ENCODE peak calls at places on chromosomes 4 and X, in ten cellular contexts. One of them, this sample, is unnamed.

GRCh38 chr4:22190855-22191254 is 242.3 kb upstream of the KCNIP4 start:
- DNase-seq in stomach: no peak
- DNase-seq in ovary: no peak
- DNase-seq in suprapubic skin: no peak
- DNase-seq in HepG2: no peak
- DNase-seq in upper lobe of left lung: no peak
- DNase-seq in sigmoid colon: no peak
- DNase-seq in K562: no peak
- DNase-seq in A549: no peak
- DNase-seq in transverse colon: no peak
- DNase-seq in this sample: no peak

GRCh38 chr4:180909279-180909678 is 1333.9 kb upstream of the TENM3 start:
- DNase-seq in ovary: no peak
- DNase-seq in A549: peak
- DNase-seq in sigmoid colon: no peak
- DNase-seq in upper lobe of left lung: no peak
- DNase-seq in HepG2: no peak
- DNase-seq in K562: no peak
- DNase-seq in stomach: no peak
- DNase-seq in suprapubic skin: no peak
- DNase-seq in transverse colon: no peak
- DNase-seq in this sample: no peak

GRCh38 chrX:17737707-17738001 is 361 bp downstream of the SCML1 start:
- DNase-seq in HepG2: no peak
- DNase-seq in ovary: no peak
- DNase-seq in A549: no peak
- DNase-seq in K562: no peak
- DNase-seq in suprapubic skin: no peak
- DNase-seq in upper lobe of left lung: no peak
- DNase-seq in stomach: no peak
- DNase-seq in sigmoid colon: no peak
- DNase-seq in transverse colon: no peak
- DNase-seq in this sample: no peak

GRCh38 chr4:176838611-176839411 is 46.1 kb upstream of the VEGFC start:
- DNase-seq in suprapubic skin: no peak
- DNase-seq in sigmoid colon: no peak
- DNase-seq in K562: no peak
- DNase-seq in A549: peak
- DNase-seq in upper lobe of left lung: no peak
- DNase-seq in transverse colon: no peak
- DNase-seq in stomach: no peak
- DNase-seq in ovary: no peak
- DNase-seq in HepG2: no peak
- DNase-seq in this sample: no peak

GRCh38 chrX:130523460-130524394 is 121.9 kb downstream of the RBMX2 start:
- DNase-seq in upper lobe of left lung: peak
- DNase-seq in HepG2: no peak
- DNase-seq in transverse colon: peak
- DNase-seq in sigmoid colon: no peak
- DNase-seq in A549: no peak
- DNase-seq in suprapubic skin: no peak
- DNase-seq in K562: peak
- DNase-seq in stomach: peak
- DNase-seq in ovary: peak
- DNase-seq in this sample: peak

GRCh38 chr4:173237152-173237551 is 68.5 kb downstream of the GALNT7 start:
- DNase-seq in A549: no peak
- DNase-seq in sigmoid colon: no peak
- DNase-seq in HepG2: no peak
- DNase-seq in stomach: no peak
- DNase-seq in upper lobe of left lung: no peak
- DNase-seq in transverse colon: no peak
- DNase-seq in ovary: no peak
- DNase-seq in suprapubic skin: no peak
- DNase-seq in K562: no peak
- DNase-seq in this sample: no peak

GRCh38 chr4:15653864-15654391 is 1.2 kb downstream of the FBXL5 start:
- DNase-seq in stomach: no peak
- DNase-seq in transverse colon: no peak
- DNase-seq in suprapubic skin: no peak
- DNase-seq in HepG2: peak
- DNase-seq in upper lobe of left lung: no peak
- DNase-seq in A549: peak
- DNase-seq in K562: peak
- DNase-seq in sigmoid colon: no peak
- DNase-seq in ovary: no peak
- DNase-seq in this sample: no peak

GRCh38 chr4:6530301-6530700 is 44.7 kb upstream of the MAN2B2 start:
- DNase-seq in suprapubic skin: no peak
- DNase-seq in ovary: no peak
- DNase-seq in transverse colon: no peak
- DNase-seq in stomach: no peak
- DNase-seq in HepG2: no peak
- DNase-seq in upper lobe of left lung: no peak
- DNase-seq in K562: no peak
- DNase-seq in sigmoid colon: no peak
- DNase-seq in A549: no peak
- DNase-seq in this sample: no peak

GRCh38 chr4:26858947-26859401 is 1.7 kb upstream of the STIM2 start:
- DNase-seq in sigmoid colon: no peak
- DNase-seq in A549: no peak
- DNase-seq in stomach: no peak
- DNase-seq in suprapubic skin: no peak
- DNase-seq in K562: no peak
- DNase-seq in ovary: no peak
- DNase-seq in transverse colon: no peak
- DNase-seq in upper lobe of left lung: no peak
- DNase-seq in HepG2: no peak
- DNase-seq in this sample: no peak

GRCh38 chr4:125323547-125324100 is 8.9 kb downstream of the FAT4 start:
- DNase-seq in HepG2: no peak
- DNase-seq in upper lobe of left lung: no peak
- DNase-seq in sigmoid colon: no peak
- DNase-seq in K562: no peak
- DNase-seq in ovary: no peak
- DNase-seq in A549: peak
- DNase-seq in transverse colon: no peak
- DNase-seq in stomach: no peak
- DNase-seq in suprapubic skin: no peak
- DNase-seq in this sample: no peak

GRCh38 chr4:99624141-99624719 is 33.4 kb downstream of the C4orf54 start:
- DNase-seq in transverse colon: no peak
- DNase-seq in upper lobe of left lung: no peak
- DNase-seq in suprapubic skin: no peak
- DNase-seq in A549: no peak
- DNase-seq in ovary: no peak
- DNase-seq in sigmoid colon: peak
- DNase-seq in stomach: no peak
- DNase-seq in K562: no peak
- DNase-seq in HepG2: no peak
- DNase-seq in this sample: no peak

DNA sequence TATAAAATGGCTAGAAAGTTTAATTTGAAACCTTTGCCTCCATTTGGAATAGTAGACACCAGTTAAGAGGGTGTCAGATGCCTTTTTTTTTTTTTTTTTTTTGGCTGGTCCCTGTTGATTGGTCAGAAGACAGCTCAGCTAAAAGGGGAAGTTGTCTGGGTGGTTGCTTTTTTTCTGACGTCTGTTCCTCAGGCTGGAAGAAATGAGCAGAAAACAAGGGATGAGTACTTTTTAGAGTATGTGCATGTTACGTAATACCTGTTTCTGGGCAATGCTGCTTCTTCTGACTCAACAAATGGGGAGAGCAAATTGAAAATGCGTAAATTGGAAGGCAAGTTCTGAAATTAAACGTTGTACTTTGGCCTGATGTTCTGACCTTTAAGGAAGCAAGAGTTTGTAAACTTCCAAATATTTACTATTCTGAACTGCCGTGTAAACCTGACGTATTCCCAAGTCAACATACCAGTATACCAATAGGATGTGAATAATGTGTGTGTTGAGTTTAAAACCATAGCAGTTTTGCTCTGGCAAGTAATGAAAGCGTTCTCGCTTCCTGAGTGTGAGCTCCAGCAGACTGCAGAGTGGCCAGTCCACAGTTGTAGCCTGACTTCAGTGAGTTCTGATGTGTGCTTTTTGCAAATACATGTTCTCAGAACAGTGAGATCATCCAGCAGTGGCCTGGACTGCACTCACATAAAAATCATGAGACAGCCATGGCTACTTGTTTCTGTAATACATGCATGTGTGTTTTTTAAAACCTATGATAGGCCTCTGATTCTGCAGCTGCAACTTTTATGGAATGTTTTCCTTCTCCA is 1.7 kb downstream of the SAT1 start:
- DNase-seq in sigmoid colon: no peak
- DNase-seq in A549: peak
- DNase-seq in transverse colon: no peak
- DNase-seq in stomach: no peak
- DNase-seq in HepG2: no peak
- DNase-seq in K562: peak
- DNase-seq in suprapubic skin: no peak
- DNase-seq in ovary: no peak
- DNase-seq in upper lobe of left lung: no peak
- DNase-seq in this sample: no peak
- TF ChIP-seq POLR2A in sigmoid colon: peak
- TF ChIP-seq POLR2A in A549: no peak
- TF ChIP-seq POLR2A in transverse colon: peak
- TF ChIP-seq POLR2A in stomach: no peak
- TF ChIP-seq POLR2A in HepG2: no peak
- TF ChIP-seq POLR2A in K562: no peak
- TF ChIP-seq POLR2A in suprapubic skin: no peak
- TF ChIP-seq POLR2A in ovary: no peak
- TF ChIP-seq POLR2A in upper lobe of left lung: peak
- TF ChIP-seq POLR2A in this sample: no peak

GRCh38 chr4:169662226-169662625 is 41.8 kb downstream of the CLCN3 start:
- DNase-seq in stomach: no peak
- DNase-seq in transverse colon: no peak
- DNase-seq in sigmoid colon: no peak
- DNase-seq in A549: no peak
- DNase-seq in K562: no peak
- DNase-seq in upper lobe of left lung: no peak
- DNase-seq in HepG2: no peak
- DNase-seq in ovary: no peak
- DNase-seq in suprapubic skin: no peak
- DNase-seq in this sample: no peak

GRCh38 chr4:169663894-169664293 is 43.5 kb downstream of the CLCN3 start:
- DNase-seq in transverse colon: no peak
- DNase-seq in K562: no peak
- DNase-seq in ovary: no peak
- DNase-seq in upper lobe of left lung: no peak
- DNase-seq in HepG2: peak
- DNase-seq in A549: no peak
- DNase-seq in stomach: no peak
- DNase-seq in suprapubic skin: no peak
- DNase-seq in sigmoid colon: no peak
- DNase-seq in this sample: no peak

GRCh38 chr4:169663402-169663801 is 43.0 kb downstream of the CLCN3 start:
- DNase-seq in ovary: no peak
- DNase-seq in A549: no peak
- DNase-seq in K562: no peak
- DNase-seq in HepG2: no peak
- DNase-seq in stomach: no peak
- DNase-seq in sigmoid colon: no peak
- DNase-seq in upper lobe of left lung: no peak
- DNase-seq in suprapubic skin: no peak
- DNase-seq in transverse colon: no peak
- DNase-seq in this sample: no peak

GRCh38 chr4:169665039-169665732 is 44.8 kb downstream of the CLCN3 start:
- DNase-seq in HepG2: no peak
- DNase-seq in stomach: no peak
- DNase-seq in upper lobe of left lung: no peak
- DNase-seq in ovary: no peak
- DNase-seq in K562: peak
- DNase-seq in sigmoid colon: no peak
- DNase-seq in suprapubic skin: no peak
- DNase-seq in A549: no peak
- DNase-seq in transverse colon: no peak
- DNase-seq in this sample: no peak

DNA sequence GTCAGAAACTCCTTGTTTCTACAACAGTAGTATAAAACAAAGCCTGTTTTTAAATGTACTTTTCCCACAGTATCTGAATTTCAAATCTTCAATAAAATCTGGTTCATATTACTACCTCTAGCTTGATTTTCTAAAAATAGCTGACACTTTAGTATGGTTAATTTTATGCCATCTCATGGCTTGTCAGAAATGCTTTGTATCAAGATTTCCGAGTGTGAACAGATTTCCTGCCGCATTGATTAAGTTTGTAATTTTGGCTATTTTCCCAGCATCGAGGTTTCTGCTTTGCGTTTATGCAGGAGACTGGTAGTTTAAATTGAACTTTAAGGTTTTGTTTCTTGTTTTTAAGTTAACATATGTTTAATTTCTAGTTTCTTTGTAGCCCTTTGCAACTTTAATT is 44.2 kb downstream of the CLCN3 start:
- DNase-seq in K562: no peak
- DNase-seq in upper lobe of left lung: no peak
- DNase-seq in HepG2: no peak
- DNase-seq in suprapubic skin: no peak
- DNase-seq in A549: no peak
- DNase-seq in stomach: no peak
- DNase-seq in ovary: no peak
- DNase-seq in transverse colon: no peak
- DNase-seq in sigmoid colon: no peak
- DNase-seq in this sample: no peak
- TF ChIP-seq EP300 in K562: no peak
- TF ChIP-seq EP300 in upper lobe of left lung: no peak
- TF ChIP-seq EP300 in HepG2: no peak
- TF ChIP-seq EP300 in suprapubic skin: no peak
- TF ChIP-seq EP300 in A549: no peak
- TF ChIP-seq EP300 in stomach: no peak
- TF ChIP-seq EP300 in ovary: no peak
- TF ChIP-seq EP300 in transverse colon: no peak
- TF ChIP-seq EP300 in sigmoid colon: no peak
- TF ChIP-seq EP300 in this sample: no peak

DNA sequence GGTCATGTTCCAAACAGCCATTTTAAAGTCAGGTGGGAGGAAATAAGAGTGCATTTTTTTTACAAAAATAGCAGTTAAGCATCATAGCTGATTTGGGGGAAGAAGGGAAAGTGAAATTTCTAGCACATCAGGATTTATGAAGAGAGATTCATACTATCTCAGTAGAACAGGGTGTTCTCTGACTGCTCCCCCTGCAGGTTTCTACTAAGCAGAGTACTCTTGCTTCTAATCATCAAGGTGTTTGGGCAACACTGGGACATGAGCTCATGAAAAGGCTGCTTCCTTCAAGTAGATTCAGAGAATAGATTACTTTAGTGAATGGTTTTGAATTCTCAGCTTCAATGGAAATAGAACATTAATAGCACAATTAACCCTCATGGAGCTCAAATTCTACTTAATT is 591.4 kb upstream of the PCDH10 start:
- DNase-seq in A549: peak
- DNase-seq in stomach: no peak
- DNase-seq in ovary: no peak
- DNase-seq in K562: no peak
- DNase-seq in HepG2: no peak
- DNase-seq in upper lobe of left lung: no peak
- DNase-seq in suprapubic skin: no peak
- DNase-seq in sigmoid colon: no peak
- DNase-seq in transverse colon: no peak
- DNase-seq in this sample: no peak
- TF ChIP-seq CTCF in A549: no peak
- TF ChIP-seq CTCF in stomach: no peak
- TF ChIP-seq CTCF in ovary: no peak
- TF ChIP-seq CTCF in K562: no peak
- TF ChIP-seq CTCF in HepG2: no peak
- TF ChIP-seq CTCF in upper lobe of left lung: no peak
- TF ChIP-seq CTCF in suprapubic skin: no peak
- TF ChIP-seq CTCF in sigmoid colon: no peak
- TF ChIP-seq CTCF in transverse colon: no peak
- TF ChIP-seq CTCF in this sample: no peak

GRCh38 chr4:147550626-147551250 is 66.5 kb upstream of the TMEM184C start:
- DNase-seq in HepG2: no peak
- DNase-seq in suprapubic skin: no peak
- DNase-seq in K562: no peak
- DNase-seq in stomach: no peak
- DNase-seq in ovary: no peak
- DNase-seq in upper lobe of left lung: no peak
- DNase-seq in A549: no peak
- DNase-seq in transverse colon: no peak
- DNase-seq in sigmoid colon: no peak
- DNase-seq in this sample: no peak
- TF ChIP-seq POLR2A in HepG2: no peak
- TF ChIP-seq POLR2A in suprapubic skin: no peak
- TF ChIP-seq POLR2A in K562: no peak
- TF ChIP-seq POLR2A in stomach: no peak
- TF ChIP-seq POLR2A in ovary: no peak
- TF ChIP-seq POLR2A in upper lobe of left lung: no peak
- TF ChIP-seq POLR2A in A549: no peak
- TF ChIP-seq POLR2A in transverse colon: no peak
- TF ChIP-seq POLR2A in sigmoid colon: no peak
- TF ChIP-seq POLR2A in this sample: no peak